ENCODE peak calls at places on chromosome 21, in nine cellular contexts. One of them, this sample, is unnamed.

GRCh38 chr21:25999935-26000582 is 170.5 kb downstream of the APP start:
- DNase-seq in stimulated activated CD4-positive, alpha-beta T cell treated with anti-CD3 and anti-CD28 coated beads, TNF-alpha, amount 100 ng/mL, for 1 hour: no peak
- DNase-seq in fibroblast of lung: no peak
- DNase-seq in CD8-positive, alpha-beta T cell: peak
- DNase-seq in HEK293T: no peak
- DNase-seq in OCI-LY7: no peak
- DNase-seq in iris pigment epithelial cell: no peak
- DNase-seq in AG09319: no peak
- DNase-seq in NCI-H1092 treated with DMSO at 0.1 percent for 48 hours: no peak
- DNase-seq in this sample: peak

GRCh38 chr21:45366931-45367401 is 38.0 kb upstream of the COL18A1 start:
- DNase-seq in CD8-positive, alpha-beta T cell: no peak
- DNase-seq in AG09319: peak
- DNase-seq in fibroblast of lung: peak
- DNase-seq in OCI-LY7: no peak
- DNase-seq in NCI-H1092 treated with DMSO at 0.1 percent for 48 hours: no peak
- DNase-seq in HEK293T: no peak
- DNase-seq in iris pigment epithelial cell: peak
- DNase-seq in stimulated activated CD4-positive, alpha-beta T cell treated with anti-CD3 and anti-CD28 coated beads, TNF-alpha, amount 100 ng/mL, for 1 hour: no peak
- DNase-seq in this sample: peak

GRCh38 chr21:40765771-40766170 is 81.2 kb downstream of the DSCAM start:
- DNase-seq in HEK293T: no peak
- DNase-seq in stimulated activated CD4-positive, alpha-beta T cell treated with anti-CD3 and anti-CD28 coated beads, TNF-alpha, amount 100 ng/mL, for 1 hour: no peak
- DNase-seq in NCI-H1092 treated with DMSO at 0.1 percent for 48 hours: peak
- DNase-seq in CD8-positive, alpha-beta T cell: no peak
- DNase-seq in fibroblast of lung: no peak
- DNase-seq in OCI-LY7: no peak
- DNase-seq in iris pigment epithelial cell: no peak
- DNase-seq in AG09319: no peak
- DNase-seq in this sample: no peak

GRCh38 chr21:45033791-45034555 is 40.4 kb upstream of the ADARB1 start:
- DNase-seq in stimulated activated CD4-positive, alpha-beta T cell treated with anti-CD3 and anti-CD28 coated beads, TNF-alpha, amount 100 ng/mL, for 1 hour: no peak
- DNase-seq in CD8-positive, alpha-beta T cell: no peak
- DNase-seq in OCI-LY7: no peak
- DNase-seq in fibroblast of lung: peak
- DNase-seq in iris pigment epithelial cell: peak
- DNase-seq in AG09319: peak
- DNase-seq in HEK293T: no peak
- DNase-seq in NCI-H1092 treated with DMSO at 0.1 percent for 48 hours: no peak
- DNase-seq in this sample: no peak

GRCh38 chr21:15986277-15986676 is 256.5 kb downstream of the USP25 start:
- DNase-seq in fibroblast of lung: no peak
- DNase-seq in AG09319: no peak
- DNase-seq in OCI-LY7: no peak
- DNase-seq in HEK293T: peak
- DNase-seq in iris pigment epithelial cell: peak
- DNase-seq in CD8-positive, alpha-beta T cell: no peak
- DNase-seq in NCI-H1092 treated with DMSO at 0.1 percent for 48 hours: no peak
- DNase-seq in stimulated activated CD4-positive, alpha-beta T cell treated with anti-CD3 and anti-CD28 coated beads, TNF-alpha, amount 100 ng/mL, for 1 hour: no peak
- DNase-seq in this sample: no peak

GRCh38 chr21:38330671-38331070 is 73.9 kb downstream of the KCNJ15 start:
- DNase-seq in OCI-LY7: no peak
- DNase-seq in HEK293T: no peak
- DNase-seq in AG09319: no peak
- DNase-seq in fibroblast of lung: no peak
- DNase-seq in NCI-H1092 treated with DMSO at 0.1 percent for 48 hours: no peak
- DNase-seq in stimulated activated CD4-positive, alpha-beta T cell treated with anti-CD3 and anti-CD28 coated beads, TNF-alpha, amount 100 ng/mL, for 1 hour: no peak
- DNase-seq in iris pigment epithelial cell: no peak
- DNase-seq in CD8-positive, alpha-beta T cell: no peak
- DNase-seq in this sample: no peak

GRCh38 chr21:45724345-45724961 is 80.9 kb downstream of the PCBP3 start:
- DNase-seq in fibroblast of lung: no peak
- DNase-seq in stimulated activated CD4-positive, alpha-beta T cell treated with anti-CD3 and anti-CD28 coated beads, TNF-alpha, amount 100 ng/mL, for 1 hour: no peak
- DNase-seq in CD8-positive, alpha-beta T cell: no peak
- DNase-seq in NCI-H1092 treated with DMSO at 0.1 percent for 48 hours: peak
- DNase-seq in iris pigment epithelial cell: no peak
- DNase-seq in HEK293T: no peak
- DNase-seq in AG09319: no peak
- DNase-seq in OCI-LY7: no peak
- DNase-seq in this sample: no peak

GRCh38 chr21:32248616-32249550 is 30.0 kb downstream of the MIS18A start:
- DNase-seq in stimulated activated CD4-positive, alpha-beta T cell treated with anti-CD3 and anti-CD28 coated beads, TNF-alpha, amount 100 ng/mL, for 1 hour: no peak
- DNase-seq in fibroblast of lung: no peak
- DNase-seq in HEK293T: no peak
- DNase-seq in iris pigment epithelial cell: no peak
- DNase-seq in CD8-positive, alpha-beta T cell: no peak
- DNase-seq in OCI-LY7: no peak
- DNase-seq in NCI-H1092 treated with DMSO at 0.1 percent for 48 hours: peak
- DNase-seq in AG09319: no peak
- DNase-seq in this sample: no peak

GRCh38 chr21:32481875-32482408 is 69.4 kb downstream of the EVA1C start:
- DNase-seq in NCI-H1092 treated with DMSO at 0.1 percent for 48 hours: no peak
- DNase-seq in AG09319: no peak
- DNase-seq in fibroblast of lung: no peak
- DNase-seq in CD8-positive, alpha-beta T cell: no peak
- DNase-seq in OCI-LY7: no peak
- DNase-seq in HEK293T: no peak
- DNase-seq in stimulated activated CD4-positive, alpha-beta T cell treated with anti-CD3 and anti-CD28 coated beads, TNF-alpha, amount 100 ng/mL, for 1 hour: no peak
- DNase-seq in iris pigment epithelial cell: no peak
- DNase-seq in this sample: no peak

GRCh38 chr21:42847726-42848125 is 31.6 kb downstream of the WDR4 start:
- DNase-seq in AG09319: no peak
- DNase-seq in OCI-LY7: no peak
- DNase-seq in fibroblast of lung: no peak
- DNase-seq in CD8-positive, alpha-beta T cell: no peak
- DNase-seq in HEK293T: no peak
- DNase-seq in stimulated activated CD4-positive, alpha-beta T cell treated with anti-CD3 and anti-CD28 coated beads, TNF-alpha, amount 100 ng/mL, for 1 hour: no peak
- DNase-seq in NCI-H1092 treated with DMSO at 0.1 percent for 48 hours: no peak
- DNase-seq in iris pigment epithelial cell: no peak
- DNase-seq in this sample: no peak

GRCh38 chr21:45264919-45265515 is 22.7 kb downstream of the POFUT2 start:
- DNase-seq in OCI-LY7: no peak
- DNase-seq in CD8-positive, alpha-beta T cell: no peak
- DNase-seq in iris pigment epithelial cell: no peak
- DNase-seq in NCI-H1092 treated with DMSO at 0.1 percent for 48 hours: no peak
- DNase-seq in stimulated activated CD4-positive, alpha-beta T cell treated with anti-CD3 and anti-CD28 coated beads, TNF-alpha, amount 100 ng/mL, for 1 hour: no peak
- DNase-seq in fibroblast of lung: no peak
- DNase-seq in HEK293T: no peak
- DNase-seq in AG09319: no peak
- DNase-seq in this sample: peak

GRCh38 chr21:34846601-34847112 is 177.9 kb downstream of the CLIC6 start:
- DNase-seq in CD8-positive, alpha-beta T cell: no peak
- DNase-seq in HEK293T: peak
- DNase-seq in NCI-H1092 treated with DMSO at 0.1 percent for 48 hours: no peak
- DNase-seq in stimulated activated CD4-positive, alpha-beta T cell treated with anti-CD3 and anti-CD28 coated beads, TNF-alpha, amount 100 ng/mL, for 1 hour: no peak
- DNase-seq in fibroblast of lung: peak
- DNase-seq in AG09319: no peak
- DNase-seq in OCI-LY7: no peak
- DNase-seq in iris pigment epithelial cell: peak
- DNase-seq in this sample: no peak

GRCh38 chr21:42315296-42315891 is at the start of gene TFF3:
- DNase-seq in fibroblast of lung: no peak
- DNase-seq in CD8-positive, alpha-beta T cell: no peak
- DNase-seq in OCI-LY7: no peak
- DNase-seq in stimulated activated CD4-positive, alpha-beta T cell treated with anti-CD3 and anti-CD28 coated beads, TNF-alpha, amount 100 ng/mL, for 1 hour: no peak
- DNase-seq in NCI-H1092 treated with DMSO at 0.1 percent for 48 hours: peak
- DNase-seq in iris pigment epithelial cell: peak
- DNase-seq in HEK293T: no peak
- DNase-seq in AG09319: no peak
- DNase-seq in this sample: peak

GRCh38 chr21:39041815-39042214 is 141.4 kb downstream of the PSMG1 start:
- DNase-seq in fibroblast of lung: no peak
- DNase-seq in HEK293T: no peak
- DNase-seq in iris pigment epithelial cell: no peak
- DNase-seq in OCI-LY7: no peak
- DNase-seq in NCI-H1092 treated with DMSO at 0.1 percent for 48 hours: no peak
- DNase-seq in AG09319: no peak
- DNase-seq in CD8-positive, alpha-beta T cell: no peak
- DNase-seq in stimulated activated CD4-positive, alpha-beta T cell treated with anti-CD3 and anti-CD28 coated beads, TNF-alpha, amount 100 ng/mL, for 1 hour: no peak
- DNase-seq in this sample: no peak

GRCh38 chr21:38840456-38841129 is 34.9 kb downstream of the ETS2 start:
- DNase-seq in NCI-H1092 treated with DMSO at 0.1 percent for 48 hours: no peak
- DNase-seq in OCI-LY7: no peak
- DNase-seq in HEK293T: no peak
- DNase-seq in iris pigment epithelial cell: no peak
- DNase-seq in stimulated activated CD4-positive, alpha-beta T cell treated with anti-CD3 and anti-CD28 coated beads, TNF-alpha, amount 100 ng/mL, for 1 hour: no peak
- DNase-seq in fibroblast of lung: no peak
- DNase-seq in CD8-positive, alpha-beta T cell: no peak
- DNase-seq in AG09319: no peak
- DNase-seq in this sample: no peak

GRCh38 chr21:44085491-44086321 is 21.5 kb upstream of the PWP2 start:
- DNase-seq in iris pigment epithelial cell: peak
- DNase-seq in NCI-H1092 treated with DMSO at 0.1 percent for 48 hours: no peak
- DNase-seq in OCI-LY7: no peak
- DNase-seq in AG09319: no peak
- DNase-seq in fibroblast of lung: no peak
- DNase-seq in stimulated activated CD4-positive, alpha-beta T cell treated with anti-CD3 and anti-CD28 coated beads, TNF-alpha, amount 100 ng/mL, for 1 hour: no peak
- DNase-seq in CD8-positive, alpha-beta T cell: no peak
- DNase-seq in HEK293T: no peak
- DNase-seq in this sample: peak

GRCh38 chr21:43318841-43319781 is 107.8 kb downstream of the SIK1 start:
- DNase-seq in NCI-H1092 treated with DMSO at 0.1 percent for 48 hours: peak
- DNase-seq in stimulated activated CD4-positive, alpha-beta T cell treated with anti-CD3 and anti-CD28 coated beads, TNF-alpha, amount 100 ng/mL, for 1 hour: no peak
- DNase-seq in AG09319: no peak
- DNase-seq in HEK293T: no peak
- DNase-seq in OCI-LY7: peak
- DNase-seq in fibroblast of lung: peak
- DNase-seq in iris pigment epithelial cell: peak
- DNase-seq in CD8-positive, alpha-beta T cell: no peak
- DNase-seq in this sample: no peak

GRCh38 chr21:23452384-23453083 is 2154.7 kb downstream of the MRPL39 start:
- DNase-seq in stimulated activated CD4-positive, alpha-beta T cell treated with anti-CD3 and anti-CD28 coated beads, TNF-alpha, amount 100 ng/mL, for 1 hour: no peak
- DNase-seq in NCI-H1092 treated with DMSO at 0.1 percent for 48 hours: no peak
- DNase-seq in iris pigment epithelial cell: no peak
- DNase-seq in fibroblast of lung: no peak
- DNase-seq in HEK293T: peak
- DNase-seq in OCI-LY7: no peak
- DNase-seq in CD8-positive, alpha-beta T cell: no peak
- DNase-seq in AG09319: no peak
- DNase-seq in this sample: no peak

GRCh38 chr21:45591619-45592207 is 49.5 kb upstream of the SLC19A1 start:
- DNase-seq in iris pigment epithelial cell: no peak
- DNase-seq in HEK293T: no peak
- DNase-seq in stimulated activated CD4-positive, alpha-beta T cell treated with anti-CD3 and anti-CD28 coated beads, TNF-alpha, amount 100 ng/mL, for 1 hour: no peak
- DNase-seq in NCI-H1092 treated with DMSO at 0.1 percent for 48 hours: no peak
- DNase-seq in CD8-positive, alpha-beta T cell: no peak
- DNase-seq in AG09319: no peak
- DNase-seq in fibroblast of lung: no peak
- DNase-seq in OCI-LY7: no peak
- DNase-seq in this sample: no peak

GRCh38 chr21:27320868-27321267 is 354.0 kb upstream of the ADAMTS5 start:
- DNase-seq in fibroblast of lung: no peak
- DNase-seq in iris pigment epithelial cell: no peak
- DNase-seq in AG09319: no peak
- DNase-seq in HEK293T: no peak
- DNase-seq in OCI-LY7: no peak
- DNase-seq in NCI-H1092 treated with DMSO at 0.1 percent for 48 hours: no peak
- DNase-seq in stimulated activated CD4-positive, alpha-beta T cell treated with anti-CD3 and anti-CD28 coated beads, TNF-alpha, amount 100 ng/mL, for 1 hour: no peak
- DNase-seq in CD8-positive, alpha-beta T cell: no peak
- DNase-seq in this sample: no peak

GRCh38 chr21:38263493-38263892 is 6.7 kb downstream of the KCNJ15 start:
- DNase-seq in OCI-LY7: no peak
- DNase-seq in fibroblast of lung: peak
- DNase-seq in stimulated activated CD4-positive, alpha-beta T cell treated with anti-CD3 and anti-CD28 coated beads, TNF-alpha, amount 100 ng/mL, for 1 hour: no peak
- DNase-seq in iris pigment epithelial cell: peak
- DNase-seq in HEK293T: no peak
- DNase-seq in AG09319: peak
- DNase-seq in NCI-H1092 treated with DMSO at 0.1 percent for 48 hours: no peak
- DNase-seq in CD8-positive, alpha-beta T cell: no peak
- DNase-seq in this sample: no peak

GRCh38 chr21:42632771-42633690 is 20.4 kb upstream of the PDE9A start:
- DNase-seq in HEK293T: no peak
- DNase-seq in OCI-LY7: no peak
- DNase-seq in iris pigment epithelial cell: no peak
- DNase-seq in CD8-positive, alpha-beta T cell: no peak
- DNase-seq in fibroblast of lung: no peak
- DNase-seq in stimulated activated CD4-positive, alpha-beta T cell treated with anti-CD3 and anti-CD28 coated beads, TNF-alpha, amount 100 ng/mL, for 1 hour: no peak
- DNase-seq in NCI-H1092 treated with DMSO at 0.1 percent for 48 hours: no peak
- DNase-seq in AG09319: no peak
- DNase-seq in this sample: no peak

GRCh38 chr21:46554431-46555224 is 50.3 kb downstream of the S100B start:
- DNase-seq in NCI-H1092 treated with DMSO at 0.1 percent for 48 hours: no peak
- DNase-seq in HEK293T: no peak
- DNase-seq in AG09319: no peak
- DNase-seq in fibroblast of lung: no peak
- DNase-seq in stimulated activated CD4-positive, alpha-beta T cell treated with anti-CD3 and anti-CD28 coated beads, TNF-alpha, amount 100 ng/mL, for 1 hour: no peak
- DNase-seq in OCI-LY7: no peak
- DNase-seq in iris pigment epithelial cell: no peak
- DNase-seq in CD8-positive, alpha-beta T cell: peak
- DNase-seq in this sample: no peak

GRCh38 chr21:41767606-41768370 is 936 bp upstream of the RIPK4 start:
- DNase-seq in OCI-LY7: no peak
- DNase-seq in CD8-positive, alpha-beta T cell: no peak
- DNase-seq in NCI-H1092 treated with DMSO at 0.1 percent for 48 hours: no peak
- DNase-seq in stimulated activated CD4-positive, alpha-beta T cell treated with anti-CD3 and anti-CD28 coated beads, TNF-alpha, amount 100 ng/mL, for 1 hour: no peak
- DNase-seq in HEK293T: no peak
- DNase-seq in iris pigment epithelial cell: no peak
- DNase-seq in AG09319: no peak
- DNase-seq in fibroblast of lung: no peak
- DNase-seq in this sample: no peak